ENCODE peak calls at places on chromosomes 3 and 15, in six cellular contexts. One of them, this sample, is unnamed.

GRCh38 chr3:132399054-132399929 is 18.0 kb upstream of the DNAJC13 start:
- DNase-seq in A673: peak
- DNase-seq in H1: no peak
- DNase-seq in GM12878: no peak
- DNase-seq in hepatocyte: peak
- DNase-seq in neural progenitor cell: peak
- DNase-seq in this sample: no peak

GRCh38 chr3:196003611-196004010 is 78.3 kb downstream of the TFRC start:
- DNase-seq in H1: no peak
- DNase-seq in neural progenitor cell: no peak
- DNase-seq in GM12878: no peak
- DNase-seq in A673: no peak
- DNase-seq in hepatocyte: no peak
- DNase-seq in this sample: no peak

GRCh38 chr15:64911317-64912186 is at the start of gene ANKDD1A:
- DNase-seq in H1: no peak
- DNase-seq in GM12878: no peak
- DNase-seq in A673: peak
- DNase-seq in neural progenitor cell: peak
- DNase-seq in hepatocyte: peak
- DNase-seq in this sample: no peak

GRCh38 chr3:77001071-77001470 is 38.8 kb upstream of the ROBO2 start:
- DNase-seq in GM12878: no peak
- DNase-seq in neural progenitor cell: no peak
- DNase-seq in A673: no peak
- DNase-seq in H1: no peak
- DNase-seq in hepatocyte: no peak
- DNase-seq in this sample: no peak

GRCh38 chr3:186241910-186242821 is 119.9 kb downstream of the DGKG start:
- DNase-seq in H1: peak
- DNase-seq in GM12878: no peak
- DNase-seq in neural progenitor cell: peak
- DNase-seq in A673: peak
- DNase-seq in hepatocyte: peak
- DNase-seq in this sample: no peak

GRCh38 chr3:38579551-38580449 is 69.7 kb downstream of the SCN5A start:
- DNase-seq in neural progenitor cell: no peak
- DNase-seq in GM12878: peak
- DNase-seq in H1: no peak
- DNase-seq in A673: no peak
- DNase-seq in hepatocyte: no peak
- DNase-seq in this sample: no peak

GRCh38 chr15:74414603-74415338 is 19.0 kb downstream of the SEMA7A start:
- DNase-seq in hepatocyte: no peak
- DNase-seq in H1: no peak
- DNase-seq in GM12878: no peak
- DNase-seq in neural progenitor cell: no peak
- DNase-seq in A673: no peak
- DNase-seq in this sample: no peak

GRCh38 chr3:24734019-24734418 is 239.4 kb upstream of the THRB start:
- DNase-seq in GM12878: no peak
- DNase-seq in hepatocyte: no peak
- DNase-seq in A673: no peak
- DNase-seq in H1: no peak
- DNase-seq in neural progenitor cell: no peak
- DNase-seq in this sample: no peak

GRCh38 chr3:126932188-126932931 is 50.6 kb upstream of the PLXNA1 start:
- DNase-seq in neural progenitor cell: no peak
- DNase-seq in hepatocyte: no peak
- DNase-seq in H1: no peak
- DNase-seq in GM12878: no peak
- DNase-seq in A673: peak
- DNase-seq in this sample: no peak

GRCh38 chr3:1092771-1093170 is at the start of gene CNTN6:
- DNase-seq in H1: no peak
- DNase-seq in hepatocyte: peak
- DNase-seq in neural progenitor cell: peak
- DNase-seq in A673: peak
- DNase-seq in GM12878: no peak
- DNase-seq in this sample: no peak
- H3K27ac ChIP-seq in H1: no peak
- H3K27ac ChIP-seq in hepatocyte: no peak
- H3K27ac ChIP-seq in neural progenitor cell: peak
- H3K27ac ChIP-seq in A673: no peak
- H3K27ac ChIP-seq in GM12878: no peak
- H3K27ac ChIP-seq in this sample: no peak

GRCh38 chr3:146067048-146067447 is 93.9 kb downstream of the PLOD2 start:
- DNase-seq in GM12878: no peak
- DNase-seq in hepatocyte: no peak
- DNase-seq in A673: no peak
- DNase-seq in H1: no peak
- DNase-seq in neural progenitor cell: no peak
- DNase-seq in this sample: no peak

GRCh38 chr3:146072824-146073223 is 88.2 kb downstream of the PLOD2 start:
- DNase-seq in H1: no peak
- DNase-seq in A673: no peak
- DNase-seq in GM12878: no peak
- DNase-seq in neural progenitor cell: no peak
- DNase-seq in hepatocyte: no peak
- DNase-seq in this sample: no peak

GRCh38 chr3:146077181-146077580 is 83.8 kb downstream of the PLOD2 start:
- DNase-seq in neural progenitor cell: no peak
- DNase-seq in GM12878: no peak
- DNase-seq in hepatocyte: no peak
- DNase-seq in H1: no peak
- DNase-seq in A673: no peak
- DNase-seq in this sample: no peak

GRCh38 chr3:146071636-146072035 is 89.3 kb downstream of the PLOD2 start:
- DNase-seq in hepatocyte: no peak
- DNase-seq in neural progenitor cell: no peak
- DNase-seq in A673: no peak
- DNase-seq in GM12878: no peak
- DNase-seq in H1: no peak
- DNase-seq in this sample: no peak

GRCh38 chr3:146072061-146072460 is 88.9 kb downstream of the PLOD2 start:
- DNase-seq in GM12878: no peak
- DNase-seq in hepatocyte: no peak
- DNase-seq in H1: no peak
- DNase-seq in A673: no peak
- DNase-seq in neural progenitor cell: no peak
- DNase-seq in this sample: no peak
- TF ChIP-seq EZH2 in GM12878: no peak
- TF ChIP-seq EZH2 in hepatocyte: no peak
- TF ChIP-seq EZH2 in H1: no peak
- TF ChIP-seq EZH2 in A673: no peak
- TF ChIP-seq EZH2 in neural progenitor cell: no peak
- TF ChIP-seq EZH2 in this sample: no peak

DNA sequence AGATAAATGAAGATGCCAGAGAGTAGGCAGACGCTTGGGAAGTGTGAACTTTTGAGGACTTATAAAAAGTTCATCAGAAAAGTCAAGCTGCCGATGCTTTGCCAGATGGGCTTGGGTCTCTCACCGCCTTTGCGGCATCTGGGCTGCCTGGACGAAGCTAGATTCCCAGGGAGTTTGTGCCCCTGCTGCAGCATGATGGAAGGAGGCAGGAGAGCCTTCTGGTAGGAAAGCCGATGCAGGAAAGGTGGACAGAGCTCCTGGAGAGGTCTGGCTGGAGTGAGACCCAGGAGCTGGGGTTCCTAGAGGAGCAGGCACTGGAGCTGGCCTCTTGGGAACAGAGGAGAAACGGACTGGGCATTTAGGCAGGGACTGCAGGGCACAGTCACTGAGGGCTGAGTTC is 51.9 kb upstream of the ATP2B2 start:
- DNase-seq in GM12878: no peak
- DNase-seq in hepatocyte: no peak
- DNase-seq in H1: no peak
- DNase-seq in A673: no peak
- DNase-seq in neural progenitor cell: no peak
- DNase-seq in this sample: no peak
- H3K27ac ChIP-seq in GM12878: no peak
- H3K27ac ChIP-seq in hepatocyte: no peak
- H3K27ac ChIP-seq in H1: no peak
- H3K27ac ChIP-seq in A673: no peak
- H3K27ac ChIP-seq in neural progenitor cell: no peak
- H3K27ac ChIP-seq in this sample: no peak

GRCh38 chr3:190709351-190709773 is 153.1 kb downstream of the GMNC start:
- DNase-seq in hepatocyte: no peak
- DNase-seq in A673: peak
- DNase-seq in H1: no peak
- DNase-seq in neural progenitor cell: no peak
- DNase-seq in GM12878: no peak
- DNase-seq in this sample: no peak

GRCh38 chr3:190706582-190706981 is 155.9 kb downstream of the GMNC start:
- DNase-seq in GM12878: no peak
- DNase-seq in A673: no peak
- DNase-seq in neural progenitor cell: no peak
- DNase-seq in H1: no peak
- DNase-seq in hepatocyte: no peak
- DNase-seq in this sample: no peak

DNA sequence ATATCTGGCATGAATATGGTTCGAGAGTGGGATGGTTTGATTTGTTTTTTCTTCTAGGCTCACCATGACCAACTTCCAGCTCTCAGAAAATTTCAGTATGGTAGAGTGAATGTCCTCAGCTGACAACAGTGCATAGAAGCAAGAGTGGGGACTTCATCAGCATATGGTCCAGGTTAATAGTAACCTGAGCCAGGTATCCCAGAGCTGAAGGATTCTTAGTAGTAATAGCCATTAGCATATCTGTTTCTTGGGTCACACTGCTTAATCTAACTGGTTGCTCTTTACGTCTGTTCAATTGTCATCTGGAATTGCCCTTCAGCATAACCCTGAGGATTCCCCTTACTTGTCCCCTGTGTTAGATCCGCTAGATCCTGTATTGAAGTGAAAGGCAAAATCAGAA is 151.8 kb downstream of the GMNC start:
- DNase-seq in A673: no peak
- DNase-seq in hepatocyte: no peak
- DNase-seq in GM12878: no peak
- DNase-seq in neural progenitor cell: no peak
- DNase-seq in H1: no peak
- DNase-seq in this sample: no peak
- TF ChIP-seq EZH2 in A673: no peak
- TF ChIP-seq EZH2 in hepatocyte: no peak
- TF ChIP-seq EZH2 in GM12878: no peak
- TF ChIP-seq EZH2 in neural progenitor cell: no peak
- TF ChIP-seq EZH2 in H1: no peak
- TF ChIP-seq EZH2 in this sample: no peak

GRCh38 chr3:50333744-50334328 is 5.8 kb upstream of the TUSC2 start:
- DNase-seq in neural progenitor cell: no peak
- DNase-seq in A673: no peak
- DNase-seq in GM12878: no peak
- DNase-seq in hepatocyte: no peak
- DNase-seq in H1: no peak
- DNase-seq in this sample: no peak
- H3K27ac ChIP-seq in neural progenitor cell: no peak
- H3K27ac ChIP-seq in A673: no peak
- H3K27ac ChIP-seq in GM12878: no peak
- H3K27ac ChIP-seq in hepatocyte: no peak
- H3K27ac ChIP-seq in H1: no peak
- H3K27ac ChIP-seq in this sample: no peak

This sample was measured in SK-N-MC.